ENCODE peak calls at places on chromosomes 13 and 19, in six cellular contexts. One of them, this sample, is unnamed.

GRCh38 chr19:6752257-6753177 is 13.0 kb downstream of the TRIP10 start:
- DNase-seq in left ventricle myocardium inferior: no peak
- DNase-seq in neural progenitor cell: peak; percentile 83
- DNase-seq in effector memory CD4-positive, alpha-beta T cell: no peak
- DNase-seq in IMR-90: no peak
- DNase-seq in NT2/D1: no peak
- DNase-seq in this sample: peak; percentile 47

GRCh38 chr13:27168870-27169525 is 2.6 kb downstream of the USP12 start:
- DNase-seq in neural progenitor cell: no peak
- DNase-seq in IMR-90: peak; percentile 39
- DNase-seq in left ventricle myocardium inferior: no peak
- DNase-seq in NT2/D1: no peak
- DNase-seq in effector memory CD4-positive, alpha-beta T cell: no peak
- DNase-seq in this sample: no peak

GRCh38 chr13:99522288-99522687 is 21.0 kb downstream of the TM9SF2 start:
- DNase-seq in IMR-90: peak; percentile 25
- DNase-seq in left ventricle myocardium inferior: no peak
- DNase-seq in neural progenitor cell: no peak
- DNase-seq in NT2/D1: no peak
- DNase-seq in effector memory CD4-positive, alpha-beta T cell: no peak
- DNase-seq in this sample: no peak

GRCh38 chr19:8145969-8146368 is 3.4 kb downstream of the FBN3 start:
- DNase-seq in IMR-90: no peak
- DNase-seq in left ventricle myocardium inferior: no peak
- DNase-seq in NT2/D1: no peak
- DNase-seq in effector memory CD4-positive, alpha-beta T cell: no peak
- DNase-seq in neural progenitor cell: peak; percentile 26
- DNase-seq in this sample: peak; percentile 6

GRCh38 chr19:58544591-58545285 is 874 bp downstream of the TRIM28 start:
- DNase-seq in IMR-90: peak; percentile 47
- DNase-seq in neural progenitor cell: peak; percentile 90
- DNase-seq in effector memory CD4-positive, alpha-beta T cell: peak; percentile 70
- DNase-seq in left ventricle myocardium inferior: no peak
- DNase-seq in NT2/D1: no peak
- DNase-seq in this sample: no peak

GRCh38 chr19:42285546-42285945 is 16.4 kb upstream of the PRR19 start:
- DNase-seq in left ventricle myocardium inferior: no peak
- DNase-seq in IMR-90: no peak
- DNase-seq in effector memory CD4-positive, alpha-beta T cell: no peak
- DNase-seq in neural progenitor cell: peak; percentile 46
- DNase-seq in NT2/D1: no peak
- DNase-seq in this sample: no peak

GRCh38 chr13:80171096-80171495 is 169.8 kb downstream of the SPRY2 start:
- DNase-seq in NT2/D1: no peak
- DNase-seq in IMR-90: no peak
- DNase-seq in left ventricle myocardium inferior: no peak
- DNase-seq in effector memory CD4-positive, alpha-beta T cell: no peak
- DNase-seq in neural progenitor cell: no peak
- DNase-seq in this sample: no peak

GRCh38 chr19:1783874-1784273 is 28.2 kb downstream of the ATP8B3 start:
- DNase-seq in neural progenitor cell: no peak
- DNase-seq in left ventricle myocardium inferior: no peak
- DNase-seq in IMR-90: no peak
- DNase-seq in NT2/D1: no peak
- DNase-seq in effector memory CD4-positive, alpha-beta T cell: no peak
- DNase-seq in this sample: no peak

GRCh38 chr13:40626566-40626965 is 39.9 kb downstream of the FOXO1 start:
- DNase-seq in NT2/D1: no peak
- DNase-seq in left ventricle myocardium inferior: no peak
- DNase-seq in IMR-90: no peak
- DNase-seq in effector memory CD4-positive, alpha-beta T cell: no peak
- DNase-seq in neural progenitor cell: no peak
- DNase-seq in this sample: no peak

GRCh38 chr13:54185101-54185500 is 1156.5 kb downstream of the OLFM4 start:
- DNase-seq in effector memory CD4-positive, alpha-beta T cell: no peak
- DNase-seq in IMR-90: no peak
- DNase-seq in neural progenitor cell: no peak
- DNase-seq in left ventricle myocardium inferior: no peak
- DNase-seq in NT2/D1: no peak
- DNase-seq in this sample: no peak

GRCh38 chr13:30421093-30422055 is 919 bp upstream of the UBE2L5 start:
- DNase-seq in left ventricle myocardium inferior: peak; percentile 89
- DNase-seq in IMR-90: peak; percentile 80
- DNase-seq in neural progenitor cell: peak; percentile 90
- DNase-seq in NT2/D1: peak; percentile 27
- DNase-seq in effector memory CD4-positive, alpha-beta T cell: peak; percentile 6
- DNase-seq in this sample: peak; percentile 82

GRCh38 chr13:44193731-44194130 is 179.9 kb upstream of the SERP2 start:
- DNase-seq in effector memory CD4-positive, alpha-beta T cell: no peak
- DNase-seq in left ventricle myocardium inferior: no peak
- DNase-seq in neural progenitor cell: no peak
- DNase-seq in IMR-90: no peak
- DNase-seq in NT2/D1: no peak
- DNase-seq in this sample: no peak

GRCh38 chr19:32223595-32224370 is 121.6 kb upstream of the ZNF507 start:
- DNase-seq in NT2/D1: no peak
- DNase-seq in left ventricle myocardium inferior: no peak
- DNase-seq in IMR-90: no peak
- DNase-seq in effector memory CD4-positive, alpha-beta T cell: no peak
- DNase-seq in neural progenitor cell: peak; percentile 30
- DNase-seq in this sample: no peak

GRCh38 chr19:2431318-2432055 is 4.1 kb upstream of the TIMM13 start:
- DNase-seq in neural progenitor cell: no peak
- DNase-seq in left ventricle myocardium inferior: no peak
- DNase-seq in NT2/D1: no peak
- DNase-seq in effector memory CD4-positive, alpha-beta T cell: no peak
- DNase-seq in IMR-90: no peak
- DNase-seq in this sample: no peak

GRCh38 chr19:12838182-12838890 is at the start of gene MAST1:
- DNase-seq in NT2/D1: no peak
- DNase-seq in left ventricle myocardium inferior: no peak
- DNase-seq in IMR-90: no peak
- DNase-seq in effector memory CD4-positive, alpha-beta T cell: peak; percentile 13
- DNase-seq in neural progenitor cell: peak; percentile 91
- DNase-seq in this sample: peak; percentile 48

GRCh38 chr13:104984296-104984818 is 1551.1 kb downstream of the EFNB2 start:
- DNase-seq in NT2/D1: no peak
- DNase-seq in left ventricle myocardium inferior: peak; percentile 49
- DNase-seq in neural progenitor cell: no peak
- DNase-seq in effector memory CD4-positive, alpha-beta T cell: no peak
- DNase-seq in IMR-90: peak; percentile 12
- DNase-seq in this sample: no peak

GRCh38 chr19:6611441-6611852 is 20.5 kb upstream of the CD70 start:
- DNase-seq in IMR-90: no peak
- DNase-seq in NT2/D1: no peak
- DNase-seq in neural progenitor cell: no peak
- DNase-seq in effector memory CD4-positive, alpha-beta T cell: no peak
- DNase-seq in left ventricle myocardium inferior: no peak
- DNase-seq in this sample: no peak

GRCh38 chr13:50386527-50387123 is 371.4 kb downstream of the KCNRG start:
- DNase-seq in NT2/D1: no peak
- DNase-seq in neural progenitor cell: peak; percentile 56
- DNase-seq in left ventricle myocardium inferior: peak; percentile 25
- DNase-seq in effector memory CD4-positive, alpha-beta T cell: no peak
- DNase-seq in IMR-90: peak; percentile 82
- DNase-seq in this sample: no peak

GRCh38 chr19:43618921-43619261 is 538 bp downstream of the ZNF428 start:
- DNase-seq in left ventricle myocardium inferior: no peak
- DNase-seq in IMR-90: peak; percentile 8
- DNase-seq in neural progenitor cell: no peak
- DNase-seq in effector memory CD4-positive, alpha-beta T cell: no peak
- DNase-seq in NT2/D1: no peak
- DNase-seq in this sample: peak; percentile 85

GRCh38 chr13:111187879-111188643 is 73.0 kb downstream of the ARHGEF7 start:
- DNase-seq in neural progenitor cell: no peak
- DNase-seq in effector memory CD4-positive, alpha-beta T cell: no peak
- DNase-seq in left ventricle myocardium inferior: no peak
- DNase-seq in IMR-90: peak; percentile 67
- DNase-seq in NT2/D1: no peak
- DNase-seq in this sample: no peak

GRCh38 chr19:53308339-53308811 is 25.2 kb upstream of the ZNF845 start:
- DNase-seq in IMR-90: no peak
- DNase-seq in effector memory CD4-positive, alpha-beta T cell: no peak
- DNase-seq in NT2/D1: no peak
- DNase-seq in neural progenitor cell: peak; percentile 67
- DNase-seq in left ventricle myocardium inferior: peak; percentile 16
- DNase-seq in this sample: no peak

GRCh38 chr19:52336117-52336811 is at the start of gene ZNF610:
- DNase-seq in left ventricle myocardium inferior: peak; percentile 92
- DNase-seq in effector memory CD4-positive, alpha-beta T cell: peak; percentile 72
- DNase-seq in NT2/D1: peak; percentile 56
- DNase-seq in IMR-90: peak; percentile 88
- DNase-seq in neural progenitor cell: peak; percentile 86
- DNase-seq in this sample: no peak

GRCh38 chr13:113967206-113967720 is 6.6 kb downstream of the C13orf46 start:
- DNase-seq in left ventricle myocardium inferior: no peak
- DNase-seq in neural progenitor cell: no peak
- DNase-seq in IMR-90: no peak
- DNase-seq in NT2/D1: no peak
- DNase-seq in effector memory CD4-positive, alpha-beta T cell: no peak
- DNase-seq in this sample: no peak

GRCh38 chr13:101488734-101489133 is 36.3 kb downstream of the ITGBL1 start:
- DNase-seq in neural progenitor cell: no peak
- DNase-seq in left ventricle myocardium inferior: no peak
- DNase-seq in effector memory CD4-positive, alpha-beta T cell: no peak
- DNase-seq in IMR-90: no peak
- DNase-seq in NT2/D1: no peak
- DNase-seq in this sample: no peak

GRCh38 chr13:95480131-95480545 is 72.4 kb upstream of the CLDN10 start:
- DNase-seq in neural progenitor cell: no peak
- DNase-seq in effector memory CD4-positive, alpha-beta T cell: no peak
- DNase-seq in IMR-90: no peak
- DNase-seq in left ventricle myocardium inferior: peak; percentile 20
- DNase-seq in NT2/D1: no peak
- DNase-seq in this sample: no peak

GRCh38 chr13:46097015-46097414 is 7.8 kb downstream of the CPB2 start:
- DNase-seq in effector memory CD4-positive, alpha-beta T cell: no peak
- DNase-seq in NT2/D1: no peak
- DNase-seq in neural progenitor cell: no peak
- DNase-seq in left ventricle myocardium inferior: no peak
- DNase-seq in IMR-90: no peak
- DNase-seq in this sample: no peak

GRCh38 chr19:5967994-5968430 is 9.9 kb downstream of the RANBP3 start:
- DNase-seq in left ventricle myocardium inferior: peak; percentile 52
- DNase-seq in NT2/D1: peak; percentile 48
- DNase-seq in IMR-90: peak; percentile 88
- DNase-seq in effector memory CD4-positive, alpha-beta T cell: peak; percentile 20
- DNase-seq in neural progenitor cell: peak; percentile 79
- DNase-seq in this sample: peak; percentile 79

GRCh38 chr13:107170270-107170931 is 602.5 kb upstream of the ARGLU1 start:
- DNase-seq in effector memory CD4-positive, alpha-beta T cell: no peak
- DNase-seq in IMR-90: no peak
- DNase-seq in left ventricle myocardium inferior: no peak
- DNase-seq in neural progenitor cell: no peak
- DNase-seq in NT2/D1: no peak
- DNase-seq in this sample: no peak

GRCh38 chr13:58893396-58893795 is 1261.9 kb downstream of the PCDH17 start:
- DNase-seq in left ventricle myocardium inferior: no peak
- DNase-seq in NT2/D1: no peak
- DNase-seq in neural progenitor cell: no peak
- DNase-seq in IMR-90: no peak
- DNase-seq in effector memory CD4-positive, alpha-beta T cell: no peak
- DNase-seq in this sample: no peak

GRCh38 chr19:12550951-12551832 is at the start of gene ZNF564:
- DNase-seq in NT2/D1: peak; percentile 99
- DNase-seq in left ventricle myocardium inferior: peak; percentile 93
- DNase-seq in effector memory CD4-positive, alpha-beta T cell: peak; percentile 81
- DNase-seq in IMR-90: peak; percentile 98
- DNase-seq in neural progenitor cell: peak; percentile 98
- DNase-seq in this sample: peak; percentile 99

GRCh38 chr19:11382898-11383705 is 1.0 kb downstream of the EPOR start:
- DNase-seq in left ventricle myocardium inferior: peak; percentile 60
- DNase-seq in neural progenitor cell: peak; percentile 68
- DNase-seq in NT2/D1: no peak
- DNase-seq in IMR-90: no peak
- DNase-seq in effector memory CD4-positive, alpha-beta T cell: no peak
- DNase-seq in this sample: no peak

GRCh38 chr13:114067381-114067885 is 65.0 kb downstream of the RASA3 start:
- DNase-seq in left ventricle myocardium inferior: no peak
- DNase-seq in NT2/D1: no peak
- DNase-seq in IMR-90: peak; percentile 68
- DNase-seq in effector memory CD4-positive, alpha-beta T cell: no peak
- DNase-seq in neural progenitor cell: no peak
- DNase-seq in this sample: no peak

GRCh38 chr13:110560606-110561334 is 752 bp downstream of the RAB20 start:
- DNase-seq in effector memory CD4-positive, alpha-beta T cell: no peak
- DNase-seq in NT2/D1: peak; percentile 22
- DNase-seq in IMR-90: no peak
- DNase-seq in neural progenitor cell: peak; percentile 72
- DNase-seq in left ventricle myocardium inferior: peak; percentile 29
- DNase-seq in this sample: no peak

GRCh38 chr19:55644842-55645511 is 1.5 kb downstream of the ZNF581 start:
- DNase-seq in left ventricle myocardium inferior: no peak
- DNase-seq in neural progenitor cell: no peak
- DNase-seq in NT2/D1: no peak
- DNase-seq in effector memory CD4-positive, alpha-beta T cell: no peak
- DNase-seq in IMR-90: no peak
- DNase-seq in this sample: no peak
- H3K4me3 ChIP-seq in left ventricle myocardium inferior: peak overlapping the region; percentile 93
- H3K4me3 ChIP-seq in neural progenitor cell: peak overlapping the region; percentile 80
- H3K4me3 ChIP-seq in NT2/D1: peak overlapping the region; percentile 72
- H3K4me3 ChIP-seq in effector memory CD4-positive, alpha-beta T cell: no peak overlapping the region
- H3K4me3 ChIP-seq in IMR-90: no peak overlapping the region
- H3K4me3 ChIP-seq in this sample: peak overlapping the region; percentile 78

GRCh38 chr13:28850226-28850625 is 30.1 kb downstream of the MTUS2 start:
- DNase-seq in neural progenitor cell: no peak
- DNase-seq in IMR-90: no peak
- DNase-seq in NT2/D1: no peak
- DNase-seq in left ventricle myocardium inferior: no peak
- DNase-seq in effector memory CD4-positive, alpha-beta T cell: no peak
- DNase-seq in this sample: no peak
- H3K9me3 ChIP-seq in neural progenitor cell: no peaks in the 10 kb centered on the region
- H3K9me3 ChIP-seq in IMR-90: no peaks in the 10 kb centered on the region
- H3K9me3 ChIP-seq in NT2/D1: no peaks in the 10 kb centered on the region
- H3K9me3 ChIP-seq in left ventricle myocardium inferior: no peaks in the 10 kb centered on the region
- H3K9me3 ChIP-seq in effector memory CD4-positive, alpha-beta T cell: no peaks in the 10 kb centered on the region
- H3K9me3 ChIP-seq in this sample: no peaks in the 10 kb centered on the region

DNA sequence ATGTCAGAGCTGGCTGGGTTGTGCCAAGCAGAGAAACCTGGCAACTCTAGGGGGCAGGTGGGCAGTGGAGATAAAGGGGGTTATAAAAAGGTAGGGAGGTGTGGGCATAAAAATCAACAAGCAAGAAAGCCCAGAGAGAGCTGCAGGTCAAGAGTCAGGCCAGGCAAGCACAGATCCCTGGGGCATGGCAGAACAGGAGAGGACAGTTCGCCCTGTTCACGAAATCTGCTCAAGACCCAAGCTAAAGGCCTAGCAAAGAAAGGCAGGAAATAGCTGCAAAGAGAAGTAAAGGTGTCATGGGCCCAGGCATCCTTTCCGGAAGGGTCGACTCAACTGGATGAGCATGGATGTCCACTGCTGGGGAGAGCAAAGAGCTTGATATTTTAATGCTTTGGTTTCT is 3.4 kb downstream of the MBNL2 start:
- DNase-seq in NT2/D1: no peak
- DNase-seq in left ventricle myocardium inferior: no peak
- DNase-seq in IMR-90: no peak
- DNase-seq in neural progenitor cell: no peak
- DNase-seq in effector memory CD4-positive, alpha-beta T cell: no peak
- DNase-seq in this sample: no peak
- H3K4me1 ChIP-seq in NT2/D1: no peaks in the 10 kb centered on the region
- H3K4me1 ChIP-seq in left ventricle myocardium inferior: peaks cover 85% of the 10 kb centered on the region
- H3K4me1 ChIP-seq in IMR-90: peaks cover 18% of the 10 kb centered on the region
- H3K4me1 ChIP-seq in neural progenitor cell: peaks cover 27% of the 10 kb centered on the region
- H3K4me1 ChIP-seq in effector memory CD4-positive, alpha-beta T cell: peaks cover 26% of the 10 kb centered on the region
- H3K4me1 ChIP-seq in this sample: peaks cover 50% of the 10 kb centered on the region

GRCh38 chr19:18231775-18232174 is 5.5 kb upstream of the PDE4C start:
- DNase-seq in IMR-90: no peak
- DNase-seq in NT2/D1: no peak
- DNase-seq in neural progenitor cell: no peak
- DNase-seq in effector memory CD4-positive, alpha-beta T cell: no peak
- DNase-seq in left ventricle myocardium inferior: no peak
- DNase-seq in this sample: no peak
- H3K4me3 ChIP-seq in IMR-90: no peak overlapping the region
- H3K4me3 ChIP-seq in NT2/D1: no peak overlapping the region
- H3K4me3 ChIP-seq in neural progenitor cell: no peak overlapping the region
- H3K4me3 ChIP-seq in effector memory CD4-positive, alpha-beta T cell: no peak overlapping the region
- H3K4me3 ChIP-seq in left ventricle myocardium inferior: no peak overlapping the region
- H3K4me3 ChIP-seq in this sample: no peak overlapping the region

This sample was measured in HAP-1.